ENCODE peak calls at places on chromosomes 7 and 10, in five cellular contexts. One of them, this sample, is unnamed.

GRCh38 chr7:66413379-66414114 is 208.4 kb downstream of the TPST1 start:
- DNase-seq in GM23338: peak; percentile 96
- DNase-seq in endothelial cell of umbilical vein: peak; percentile 87
- DNase-seq in GM12878: no peak
- DNase-seq in breast epithelium: peak; percentile 61
- DNase-seq in this sample: peak; percentile 52

GRCh38 chr7:107150375-107151073 is 18.3 kb upstream of the HBP1 start:
- DNase-seq in breast epithelium: peak; percentile 51
- DNase-seq in endothelial cell of umbilical vein: peak; percentile 89
- DNase-seq in GM23338: peak; percentile 72
- DNase-seq in GM12878: no peak
- DNase-seq in this sample: peak; percentile 60

GRCh38 chr7:133365892-133366291 is 113.0 kb downstream of the EXOC4 start:
- DNase-seq in GM23338: no peak
- DNase-seq in breast epithelium: no peak
- DNase-seq in endothelial cell of umbilical vein: peak; percentile 76
- DNase-seq in GM12878: no peak
- DNase-seq in this sample: no peak

GRCh38 chr7:27066148-27066547 is 29.7 kb downstream of the HOXA1 start:
- DNase-seq in GM12878: no peak
- DNase-seq in GM23338: no peak
- DNase-seq in breast epithelium: no peak
- DNase-seq in endothelial cell of umbilical vein: peak; percentile 69
- DNase-seq in this sample: no peak

GRCh38 chr7:54201501-54201900 is 340.7 kb upstream of the VSTM2A start:
- DNase-seq in breast epithelium: no peak
- DNase-seq in GM12878: no peak
- DNase-seq in GM23338: no peak
- DNase-seq in endothelial cell of umbilical vein: no peak
- DNase-seq in this sample: no peak

GRCh38 chr7:155758348-155758747 is 53.9 kb downstream of the SHH start:
- DNase-seq in breast epithelium: no peak
- DNase-seq in GM23338: peak; percentile 60
- DNase-seq in GM12878: no peak
- DNase-seq in endothelial cell of umbilical vein: no peak
- DNase-seq in this sample: no peak

GRCh38 chr10:35306852-35307251 is 29.5 kb upstream of the CCNY start:
- DNase-seq in breast epithelium: peak; percentile 61
- DNase-seq in GM23338: no peak
- DNase-seq in GM12878: no peak
- DNase-seq in endothelial cell of umbilical vein: no peak
- DNase-seq in this sample: peak; percentile 29

GRCh38 chr10:77163670-77164348 is 473.8 kb downstream of the KCNMA1 start:
- DNase-seq in endothelial cell of umbilical vein: peak; percentile 88
- DNase-seq in breast epithelium: peak; percentile 27
- DNase-seq in GM23338: no peak
- DNase-seq in GM12878: no peak
- DNase-seq in this sample: no peak

GRCh38 chr7:100486111-100486636 is 2.4 kb downstream of the NYAP1 start:
- DNase-seq in endothelial cell of umbilical vein: no peak
- DNase-seq in GM12878: no peak
- DNase-seq in GM23338: no peak
- DNase-seq in breast epithelium: no peak
- DNase-seq in this sample: no peak

GRCh38 chr10:122555431-122555830 is 5.1 kb upstream of the DMBT1 start:
- DNase-seq in GM23338: no peak
- DNase-seq in GM12878: no peak
- DNase-seq in breast epithelium: no peak
- DNase-seq in endothelial cell of umbilical vein: no peak
- DNase-seq in this sample: no peak

GRCh38 chr7:110948280-110948679 is 142.6 kb upstream of the LRRN3 start:
- DNase-seq in GM23338: no peak
- DNase-seq in GM12878: no peak
- DNase-seq in breast epithelium: no peak
- DNase-seq in endothelial cell of umbilical vein: no peak
- DNase-seq in this sample: no peak
- TF ChIP-seq POLR2AphosphoS5 in GM23338: no peak
- TF ChIP-seq POLR2AphosphoS5 in GM12878: no peak
- TF ChIP-seq POLR2AphosphoS5 in breast epithelium: no peak
- TF ChIP-seq POLR2AphosphoS5 in endothelial cell of umbilical vein: no peak
- TF ChIP-seq POLR2AphosphoS5 in this sample: no peak

DNA sequence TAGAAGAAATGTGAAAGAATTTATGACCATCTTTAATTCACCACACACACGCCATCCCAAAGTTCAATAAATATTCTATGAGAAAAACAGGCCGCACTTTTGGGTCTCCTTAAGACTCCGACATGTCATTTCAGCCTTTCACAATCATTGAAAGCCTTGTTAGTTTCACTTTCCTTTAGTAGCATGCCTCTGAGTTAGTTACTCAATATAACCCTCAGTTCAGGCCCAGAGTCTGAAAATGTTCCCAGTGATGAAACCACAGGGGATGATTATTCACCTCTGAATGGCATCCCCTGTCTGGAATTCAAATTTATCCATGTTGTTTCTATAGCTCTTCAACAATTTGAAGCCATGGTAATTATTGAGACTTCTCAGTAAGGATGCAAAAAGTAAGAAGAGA is 278.1 kb upstream of the NRP1 start:
- DNase-seq in GM23338: no peak
- DNase-seq in GM12878: no peak
- DNase-seq in breast epithelium: no peak
- DNase-seq in endothelial cell of umbilical vein: no peak
- DNase-seq in this sample: no peak
- H3K27ac ChIP-seq in GM23338: no peak overlapping the region
- H3K27ac ChIP-seq in GM12878: no peak overlapping the region
- H3K27ac ChIP-seq in breast epithelium: peak overlapping the region; percentile 29
- H3K27ac ChIP-seq in endothelial cell of umbilical vein: no peak overlapping the region
- H3K27ac ChIP-seq in this sample: no peak overlapping the region

GRCh38 chr7:157411580-157411979 is 74.8 kb downstream of the DNAJB6 start:
- DNase-seq in breast epithelium: no peak
- DNase-seq in GM23338: peak; percentile 85
- DNase-seq in endothelial cell of umbilical vein: no peak
- DNase-seq in GM12878: no peak
- DNase-seq in this sample: no peak

GRCh38 chr7:157412021-157412443 is 75.2 kb downstream of the DNAJB6 start:
- DNase-seq in GM12878: no peak
- DNase-seq in GM23338: no peak
- DNase-seq in endothelial cell of umbilical vein: no peak
- DNase-seq in breast epithelium: no peak
- DNase-seq in this sample: no peak

GRCh38 chr7:157409753-157410727 is 73.2 kb downstream of the DNAJB6 start:
- DNase-seq in endothelial cell of umbilical vein: no peak
- DNase-seq in breast epithelium: no peak
- DNase-seq in GM12878: no peak
- DNase-seq in GM23338: no peak
- DNase-seq in this sample: no peak

GRCh38 chr7:157412491-157413180 is 75.8 kb downstream of the DNAJB6 start:
- DNase-seq in GM23338: no peak
- DNase-seq in endothelial cell of umbilical vein: no peak
- DNase-seq in breast epithelium: no peak
- DNase-seq in GM12878: no peak
- DNase-seq in this sample: no peak

DNA sequence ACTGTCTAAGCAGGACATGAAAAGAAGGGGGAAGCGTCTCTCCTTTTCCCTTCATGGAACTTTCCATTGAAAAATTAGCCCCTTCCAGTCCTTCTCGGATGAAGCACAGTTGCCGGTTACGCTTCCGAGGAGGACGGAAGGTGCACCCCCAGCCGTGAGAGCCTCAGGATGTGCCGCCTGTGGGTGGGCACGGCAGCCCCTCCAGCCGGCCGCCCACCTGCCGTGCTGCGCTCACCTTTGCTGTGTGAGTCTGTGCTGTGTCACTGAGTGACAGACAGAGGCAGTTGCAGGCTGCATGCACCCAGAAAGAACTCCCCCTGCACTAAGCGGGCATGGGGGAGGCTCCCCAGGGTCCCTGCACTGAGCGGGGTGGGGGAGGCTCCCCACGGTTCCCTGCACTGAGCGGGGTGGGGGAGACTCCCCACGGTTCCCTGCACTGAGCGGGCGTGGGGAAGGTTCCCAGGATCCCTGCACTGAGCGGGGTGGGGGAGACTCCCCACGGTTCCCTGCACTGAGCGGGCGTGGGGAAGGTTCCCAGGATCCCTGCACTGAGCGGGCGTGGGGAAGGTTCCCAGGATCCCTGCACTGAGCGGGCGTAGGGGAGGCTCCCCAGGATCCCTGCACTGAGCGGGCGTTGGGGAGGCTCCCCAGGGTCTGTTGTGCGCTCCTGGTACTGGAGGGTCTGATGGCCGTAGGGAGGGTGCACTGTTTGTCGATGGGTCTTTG is 74.2 kb downstream of the DNAJB6 start:
- DNase-seq in breast epithelium: no peak
- DNase-seq in GM23338: no peak
- DNase-seq in endothelial cell of umbilical vein: no peak
- DNase-seq in GM12878: no peak
- DNase-seq in this sample: no peak
- TF ChIP-seq POLR2AphosphoS5 in breast epithelium: no peak
- TF ChIP-seq POLR2AphosphoS5 in GM23338: no peak
- TF ChIP-seq POLR2AphosphoS5 in endothelial cell of umbilical vein: no peak
- TF ChIP-seq POLR2AphosphoS5 in GM12878: no peak
- TF ChIP-seq POLR2AphosphoS5 in this sample: no peak

GRCh38 chr10:58818889-58819288 is 306.2 kb downstream of the BICC1 start:
- DNase-seq in GM23338: no peak
- DNase-seq in breast epithelium: no peak
- DNase-seq in GM12878: no peak
- DNase-seq in endothelial cell of umbilical vein: peak; percentile 11
- DNase-seq in this sample: no peak
- H3K27ac ChIP-seq in GM23338: no peak overlapping the region
- H3K27ac ChIP-seq in breast epithelium: no peak overlapping the region
- H3K27ac ChIP-seq in GM12878: no peak overlapping the region
- H3K27ac ChIP-seq in endothelial cell of umbilical vein: no peak overlapping the region
- H3K27ac ChIP-seq in this sample: no peak overlapping the region

GRCh38 chr10:110285501-110285900 is 19.2 kb downstream of the SMNDC1 start:
- DNase-seq in endothelial cell of umbilical vein: no peak
- DNase-seq in GM12878: no peak
- DNase-seq in breast epithelium: no peak
- DNase-seq in GM23338: no peak
- DNase-seq in this sample: no peak
- TF ChIP-seq POLR2AphosphoS5 in endothelial cell of umbilical vein: no peak
- TF ChIP-seq POLR2AphosphoS5 in GM12878: no peak
- TF ChIP-seq POLR2AphosphoS5 in breast epithelium: no peak
- TF ChIP-seq POLR2AphosphoS5 in GM23338: no peak
- TF ChIP-seq POLR2AphosphoS5 in this sample: no peak